ENCODE peak calls at places on chromosomes 6 and 20, in eight cellular contexts. K, E, L, S, H, P, Q and A are unnamed samples.
A peak's percentile ranks its signal among the peaks of the same experiment; 100 is the strongest.

GRCh38 chr6:26195376-26195923 is 108.2 kb downstream of the HFE start:
- DNase-seq in L (peak; percentile 82), S (peak; percentile 60), K (peak; percentile 91), Q (peak; percentile 77), P (peak; percentile 97), E (peak; percentile 93), H (no peak), A (peak; percentile 94)

GRCh38 chr20:2132461-2132901 is 30.9 kb downstream of the STK35 start:
- DNase-seq in E (no peak), Q (peak; percentile 19), H (no peak), S (no peak), L (no peak), K (peak; percentile 18), P (peak; percentile 53), A (no peak)

GRCh38 chr6:143399176-143399575 is 51.3 kb downstream of the ADAT2 start:
- DNase-seq in E (no peak), P (no peak), S (peak; percentile 10), K (no peak), H (no peak), Q (no peak), L (no peak), A (no peak)

GRCh38 chr6:50849781-50850180 is 31.1 kb downstream of the TFAP2B start:
- DNase-seq in H (no peak), S (no peak), Q (no peak), E (no peak), L (no peak), P (no peak), K (no peak), A (no peak)

GRCh38 chr6:112118034-112118433 is 30.6 kb downstream of the FAM229B start:
- DNase-seq in S (no peak), E (no peak), Q (no peak), P (no peak), K (no peak), L (no peak), H (no peak), A (no peak)

GRCh38 chr6:112202639-112203341 is 51.6 kb downstream of the LAMA4 start:
- DNase-seq in S (no peak), H (no peak), Q (no peak), K (no peak), P (no peak), L (no peak), E (no peak), A (peak; percentile 9)

GRCh38 chr6:48859562-48859961 is 603.5 kb downstream of the MMUT start:
- DNase-seq in Q (no peak), K (no peak), P (no peak), E (no peak), L (no peak), S (no peak), H (no peak), A (no peak)

GRCh38 chr20:23705895-23706294 is 17.1 kb upstream of the CST4 start:
- DNase-seq in Q (no peak), P (no peak), E (no peak), L (no peak), S (no peak), H (no peak), K (no peak), A (no peak)

GRCh38 chr6:18386302-18386976 is 711 bp upstream of the RNF144B start:
- DNase-seq in P (no peak), L (no peak), K (no peak), S (no peak), Q (no peak), H (no peak), E (peak; percentile 71), A (no peak)

GRCh38 chr20:10219993-10220750 is 1.5 kb downstream of the SNAP25 start:
- DNase-seq in E (no peak), P (no peak), L (no peak), K (no peak), Q (no peak), S (no peak), H (no peak), A (no peak)

GRCh38 chr6:140985679-140986275 is 1146.9 kb upstream of the GJE1 start:
- DNase-seq in H (no peak), P (no peak), E (no peak), L (no peak), K (no peak), Q (no peak), S (no peak), A (no peak)

GRCh38 chr6:170256641-170257040 is 34.2 kb downstream of the DLL1 start:
- DNase-seq in P (no peak), S (no peak), Q (no peak), L (no peak), H (no peak), E (peak; percentile 12), K (no peak), A (no peak)

GRCh38 chr6:13863699-13864155 is 49.4 kb upstream of the MCUR1 start:
- DNase-seq in H (no peak), P (no peak), K (no peak), S (no peak), L (no peak), Q (no peak), E (no peak), A (peak; percentile 26)

GRCh38 chr6:160115421-160115820 is 6.2 kb upstream of the SLC22A1 start:
- DNase-seq in L (no peak), S (no peak), K (no peak), Q (no peak), H (no peak), P (no peak), E (no peak), A (no peak)

GRCh38 chr6:150566486-150566885 is 33.2 kb upstream of the PLEKHG1 start:
- DNase-seq in H (no peak), K (no peak), P (no peak), E (no peak), L (no peak), Q (no peak), S (no peak), A (no peak)

GRCh38 chr20:36454664-36455427 is 86.5 kb upstream of the MYL9 start:
- DNase-seq in P (peak; percentile 27), L (no peak), E (no peak), K (no peak), S (peak; percentile 68), Q (no peak), H (no peak), A (no peak)

GRCh38 chr20:11047559-11047958 is 373.8 kb upstream of the JAG1 start:
- DNase-seq in Q (no peak), S (no peak), H (no peak), E (no peak), K (no peak), L (no peak), P (no peak), A (peak; percentile 68)

GRCh38 chr20:25178563-25179438 is 16.7 kb upstream of the ENTPD6 start:
- DNase-seq in E (peak; percentile 33), L (no peak), K (no peak), P (no peak), H (no peak), S (peak; percentile 75), Q (peak; percentile 61), A (peak; percentile 82)

GRCh38 chr6:105794263-105794662 is 291.9 kb upstream of the PRDM1 start:
- DNase-seq in K (no peak), S (peak; percentile 44), L (no peak), Q (no peak), P (no peak), E (peak; percentile 28), H (no peak), A (no peak)

GRCh38 chr20:10060223-10060622 is 25.4 kb downstream of the ANKEF1 start:
- DNase-seq in P (no peak), H (no peak), S (peak; percentile 27), Q (no peak), K (no peak), E (no peak), L (no peak), A (no peak)

GRCh38 chr20:49475292-49475691 is 7.2 kb downstream of the KCNB1 start:
- DNase-seq in K (no peak), L (no peak), P (no peak), H (no peak), Q (no peak), S (no peak), E (no peak), A (no peak)

GRCh38 chr6:37624121-37624520 is 73.6 kb downstream of the MDGA1 start:
- DNase-seq in H (no peak), L (no peak), E (no peak), K (no peak), S (no peak), P (no peak), Q (no peak), A (peak; percentile 88)

GRCh38 chr6:168589275-168589674 is 148.3 kb downstream of the SMOC2 start:
- DNase-seq in H (no peak), S (no peak), L (no peak), P (no peak), Q (no peak), E (no peak), K (no peak), A (no peak)

GRCh38 chr6:16799279-16800193 is 38.3 kb upstream of the ATXN1 start:
- DNase-seq in Q (no peak), L (no peak), P (no peak), E (no peak), H (no peak), S (no peak), K (no peak), A (no peak)